ENCODE peak calls at places on chromosomes 2 and 18, in six cellular contexts. C is type B pancreatic cell, I is bronchial epithelial cell, K is RWPE1, F is KG1, Z is T-helper 2 cell. P is an unnamed sample.
A peak's percentile ranks its signal among the peaks of the same experiment; 100 is the strongest.

GRCh38 chr2:187358531-187358930 is 89.5 kb downstream of the CALCRL start:
- DNase-seq in Z (no peak), C (no peak), I (no peak), F (no peak), K (no peak), P (no peak)

GRCh38 chr2:133459590-133459989 is 108.7 kb downstream of the NCKAP5 start:
- DNase-seq in I (peak; percentile 87), C (no peak), K (peak; percentile 20), F (no peak), Z (no peak), P (no peak)

GRCh38 chr2:15547100-15547499 is 14.0 kb downstream of the NBAS start:
- DNase-seq in F (no peak), C (no peak), K (no peak), I (peak; percentile 9), Z (no peak), P (no peak)

GRCh38 chr2:19059076-19059475 is 299.3 kb downstream of the OSR1 start:
- DNase-seq in Z (no peak), K (peak; percentile 80), F (no peak), I (peak; percentile 84), C (no peak), P (no peak)

GRCh38 chr18:47931707-47932103 is 1.2 kb upstream of the SMAD2 start:
- DNase-seq in K (no peak), I (peak; percentile 39), F (no peak), Z (peak; percentile 21), C (no peak), P (no peak)

GRCh38 chr2:139386401-139386800 is 606.2 kb upstream of the NXPH2 start:
- DNase-seq in I (peak; percentile 26), C (no peak), Z (no peak), K (no peak), F (no peak), P (no peak)

GRCh38 chr2:191612496-191612895 is 65.4 kb upstream of the NABP1 start:
- DNase-seq in F (no peak), K (peak; percentile 69), I (peak; percentile 97), C (no peak), Z (no peak), P (no peak)

GRCh38 chr2:170350929-170351826 is 173.2 kb downstream of the MYO3B start:
- DNase-seq in I (no peak), Z (no peak), F (no peak), C (no peak), K (no peak), P (no peak)

GRCh38 chr18:68478246-68478645 is 236.7 kb downstream of the TMX3 start:
- DNase-seq in Z (no peak), F (no peak), C (no peak), I (peak; percentile 41), K (no peak), P (no peak)

GRCh38 chr2:63814114-63814513 is 27.6 kb upstream of the UGP2 start:
- DNase-seq in I (peak; percentile 73), C (no peak), K (no peak), F (no peak), Z (no peak), P (no peak)

GRCh38 chr2:152201466-152201830 is 25.9 kb upstream of the STAM2 start:
- DNase-seq in Z (no peak), F (no peak), I (no peak), C (no peak), K (no peak), P (no peak)

GRCh38 chr2:70514612-70515055 is 39.0 kb downstream of the TGFA start:
- DNase-seq in F (no peak), K (no peak), I (no peak), Z (no peak), C (no peak), P (no peak)

GRCh38 chr2:5596848-5597247 is 95.3 kb upstream of the SOX11 start:
- DNase-seq in C (no peak), I (no peak), Z (no peak), K (no peak), F (no peak), P (no peak)

GRCh38 chr18:475202-475624 is 25.3 kb downstream of the COLEC12 start:
- DNase-seq in Z (no peak), K (peak; percentile 43), C (no peak), I (no peak), F (no peak), P (no peak)

GRCh38 chr2:239195318-239195871 is 205.4 kb downstream of the HDAC4 start:
- DNase-seq in K (no peak), I (no peak), F (no peak), Z (no peak), C (peak; percentile 59), P (no peak)

GRCh38 chr2:232387451-232388171 is 9.1 kb downstream of the ALPP start:
- DNase-seq in I (no peak), K (no peak), Z (no peak), C (no peak), F (no peak), P (no peak)

GRCh38 chr2:178072383-178073301 is at the start of gene PDE11A:
- DNase-seq in I (peak; percentile 78), Z (no peak), K (peak; percentile 63), C (peak; percentile 80), F (no peak), P (no peak)

GRCh38 chr2:118197011-118197695 is 108.9 kb downstream of the INSIG2 start:
- DNase-seq in F (no peak), K (peak; percentile 23), Z (no peak), C (no peak), I (no peak), P (no peak)

GRCh38 chr2:218894168-218895157 is 13.8 kb downstream of the WNT10A start:
- DNase-seq in C (no peak), Z (no peak), K (peak; percentile 78), I (peak; percentile 72), F (no peak), P (no peak)

GRCh38 chr2:30161929-30162328 is 15.1 kb downstream of the YPEL5 start:
- DNase-seq in Z (no peak), C (no peak), F (no peak), I (no peak), K (no peak), P (peak; percentile 24)

GRCh38 chr2:237677951-237678481 is 50.6 kb downstream of the LRRFIP1 start:
- DNase-seq in I (no peak), K (no peak), Z (no peak), C (no peak), F (peak; percentile 69), P (peak; percentile 90)